ENCODE peak calls at places on chromosomes 7 and 10, in nine cellular contexts. I is astrocyte of the spinal cord, Z is WTC11, D is GM13976, P is upper lobe of right lung, N is dorsolateral prefrontal cortex, V is body of pancreas, X is adrenal gland, R is IMR-90. J is an unnamed sample.

GRCh38 chr10:75773139-75773801 is 341.8 kb downstream of the LRMDA start:
- DNase-seq in N (no peak), Z (no peak), D (no peak), P (no peak), I (peak; percentile 90), R (peak; percentile 8), X (peak; percentile 58), V (peak; percentile 48), J (no peak)

GRCh38 chr7:93558705-93559614 is 15.6 kb downstream of the CALCR start:
- DNase-seq in R (no peak), V (no peak), D (no peak), X (no peak), I (peak; percentile 13), P (no peak), N (no peak), Z (no peak), J (no peak)

GRCh38 chr7:896346-897075 is 20.2 kb downstream of the GET4 start:
- DNase-seq in D (no peak), X (no peak), N (no peak), Z (no peak), V (no peak), R (no peak), P (no peak), I (no peak), J (no peak)

GRCh38 chr10:105183506-105183905 is 542.4 kb downstream of the SORCS3 start:
- DNase-seq in R (no peak), I (no peak), V (no peak), P (no peak), N (no peak), Z (no peak), D (no peak), X (no peak), J (no peak)

GRCh38 chr10:114068054-114068707 is 24.5 kb downstream of the ADRB1 start:
- DNase-seq in X (no peak), I (no peak), P (no peak), D (no peak), V (no peak), R (no peak), N (no peak), Z (no peak), J (no peak)

GRCh38 chr7:124764847-124765400 is 668 bp downstream of the GPR37 start:
- DNase-seq in P (peak; percentile 64), X (peak; percentile 5), N (no peak), R (peak; percentile 5), I (no peak), V (peak; percentile 29), Z (peak; percentile 41), D (peak; percentile 63), J (no peak)

GRCh38 chr10:108913300-108913699 is 1010.0 kb downstream of the XPNPEP1 start:
- DNase-seq in Z (peak; percentile 10), P (no peak), X (no peak), N (no peak), I (no peak), D (no peak), R (no peak), V (no peak), J (no peak)

GRCh38 chr7:5526190-5527037 is 102.8 kb upstream of the TNRC18 start:
- DNase-seq in Z (peak; percentile 37), R (peak; percentile 32), D (peak; percentile 43), X (peak; percentile 42), N (peak; percentile 30), I (peak; percentile 43), P (no peak), V (peak; percentile 35), J (peak; percentile 59)

GRCh38 chr7:68276725-68277124 is 1280.1 kb downstream of the TYW1 start:
- DNase-seq in Z (no peak), X (no peak), P (no peak), R (no peak), I (no peak), D (no peak), N (no peak), V (no peak), J (no peak)

GRCh38 chr7:50970092-50970491 is 187.4 kb upstream of the GRB10 start:
- DNase-seq in D (no peak), N (no peak), I (no peak), P (no peak), Z (no peak), X (no peak), R (no peak), V (peak; percentile 94), J (no peak)

GRCh38 chr7:157228864-157229422 is 90.2 kb downstream of the UBE3C start:
- DNase-seq in P (no peak), Z (peak; percentile 66), D (no peak), X (peak; percentile 26), V (no peak), R (peak; percentile 31), N (no peak), I (no peak), J (no peak)

GRCh38 chr10:84607523-84607922 is 279.1 kb downstream of the CCSER2 start:
- DNase-seq in N (no peak), V (no peak), X (no peak), R (no peak), I (no peak), P (no peak), D (no peak), Z (no peak), J (no peak)

GRCh38 chr10:36188054-36188453 is 546.0 kb upstream of the FZD8 start:
- DNase-seq in R (no peak), X (no peak), Z (peak; percentile 48), N (no peak), V (no peak), I (peak; percentile 2), D (no peak), P (no peak), J (peak; percentile 19)

GRCh38 chr7:1086588-1087461 is 1.1 kb upstream of the GPER1 start:
- DNase-seq in R (peak; percentile 42), P (peak; percentile 85), V (peak; percentile 72), D (peak; percentile 94), Z (peak; percentile 88), X (peak; percentile 78), I (peak; percentile 52), N (peak; percentile 55), J (peak; percentile 74)

GRCh38 chr7:29327455-29327854 is 132.9 kb downstream of the CHN2 start:
- DNase-seq in I (no peak), R (no peak), P (no peak), X (no peak), D (no peak), N (no peak), V (no peak), Z (no peak), J (no peak)

GRCh38 chr7:130865408-130866236 is 131.6 kb upstream of the KLF14 start:
- DNase-seq in R (peak; percentile 61), P (no peak), I (no peak), D (no peak), X (no peak), Z (no peak), N (no peak), V (no peak), J (no peak)

GRCh38 chr7:91266067-91266930 is 2.1 kb downstream of the FZD1 start:
- DNase-seq in P (peak; percentile 67), I (no peak), R (peak; percentile 47), Z (peak; percentile 22), D (peak; percentile 8), N (no peak), X (peak; percentile 7), V (peak; percentile 26), J (peak; percentile 25)

GRCh38 chr10:53453196-53453595 is 680.6 kb upstream of the MBL2 start:
- DNase-seq in V (no peak), D (no peak), N (no peak), P (no peak), R (no peak), Z (no peak), X (no peak), I (no peak), J (no peak)
- TF ChIP-seq CTCF in V (no peak), D (no peak), N (no peak), P (peak; percentile 12), R (no peak), Z (peak; percentile 47), X (no peak), I (no peak), J (peak; percentile 16)

GRCh38 chr7:95917622-95918021 is 145.3 kb downstream of the DYNC1I1 start:
- DNase-seq in R (no peak), N (no peak), P (no peak), X (no peak), Z (no peak), V (no peak), D (no peak), I (no peak), J (no peak)

GRCh38 chr7:95922191-95922590 is 149.8 kb downstream of the DYNC1I1 start:
- DNase-seq in D (no peak), N (no peak), X (no peak), V (no peak), R (no peak), Z (no peak), I (no peak), P (no peak), J (no peak)

GRCh38 chr7:95921543-95921942 is 149.2 kb downstream of the DYNC1I1 start:
- DNase-seq in Z (no peak), I (no peak), P (no peak), X (no peak), R (no peak), D (no peak), V (no peak), N (no peak), J (no peak)

GRCh38 chr7:95916573-95917371 is 144.4 kb downstream of the DYNC1I1 start:
- DNase-seq in R (peak; percentile 58), I (peak; percentile 70), N (peak; percentile 92), Z (peak; percentile 84), D (peak; percentile 46), P (peak; percentile 81), X (peak; percentile 88), V (peak; percentile 85), J (peak; percentile 79)

GRCh38 chr7:95919574-95919973 is 147.2 kb downstream of the DYNC1I1 start:
- DNase-seq in N (no peak), P (no peak), Z (no peak), R (no peak), V (no peak), I (no peak), X (no peak), D (no peak), J (no peak)
- TF ChIP-seq CTCF in N (no peak), P (no peak), Z (no peak), R (no peak), V (no peak), I (peak; percentile 16), X (no peak), D (no peak), J (no peak)

DNA sequence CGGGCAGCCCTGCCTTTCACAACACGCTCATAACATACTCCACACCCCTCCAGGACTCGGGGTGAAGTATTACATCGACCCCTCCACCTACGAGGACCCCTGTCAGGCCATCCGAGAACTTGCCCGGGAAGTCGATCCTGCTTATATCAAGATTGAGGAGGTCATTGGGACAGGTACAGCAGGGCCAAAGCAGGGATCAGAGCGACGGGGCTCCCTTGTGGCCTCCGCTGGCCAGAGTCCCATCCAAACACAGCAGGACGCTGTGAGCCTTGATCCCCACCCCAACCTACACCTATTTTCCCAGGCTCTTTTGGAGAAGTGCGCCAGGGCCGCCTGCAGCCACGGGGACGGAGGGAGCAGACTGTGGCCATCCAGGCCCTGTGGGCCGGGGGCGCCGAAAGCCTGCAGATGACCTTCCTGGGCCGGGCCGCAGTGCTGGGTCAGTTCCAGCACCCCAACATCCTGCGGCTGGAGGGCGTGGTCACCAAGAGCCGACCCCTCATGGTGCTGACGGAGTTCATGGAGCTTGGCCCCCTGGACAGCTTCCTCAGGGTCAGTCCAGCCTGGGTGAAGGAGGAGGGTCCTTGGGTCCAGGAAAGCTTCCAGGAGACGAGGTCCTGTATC is 13.4 kb downstream of the EPHB6 start:
- DNase-seq in N (no peak), V (no peak), X (no peak), D (no peak), R (no peak), I (no peak), Z (no peak), P (no peak), J (no peak)
- TF ChIP-seq CTCF in N (no peak), V (no peak), X (no peak), D (no peak), R (no peak), I (no peak), Z (no peak), P (no peak), J (no peak)

GRCh38 chr7:73569042-73569608 is 9.3 kb downstream of the TBL2 start:
- DNase-seq in Z (no peak), V (no peak), I (no peak), D (no peak), R (no peak), N (no peak), P (no peak), X (no peak), J (no peak)
- TF ChIP-seq CTCF in Z (no peak), V (no peak), I (no peak), D (no peak), R (no peak), N (no peak), P (no peak), X (no peak), J (no peak)